ENCODE peak calls at places on chromosome X, in seven cellular contexts. One of them, this sample, is unnamed.

GRCh38 chrX:103393487-103393886 is 17.1 kb downstream of the BEX3 start:
- DNase-seq in fibroblast of lung: no peak
- DNase-seq in tibial artery: no peak
- DNase-seq in left ventricle myocardium inferior: no peak
- DNase-seq in heart left ventricle: no peak
- DNase-seq in esophagus squamous epithelium: no peak
- DNase-seq in endodermal cell: no peak
- DNase-seq in this sample: no peak

GRCh38 chrX:120468071-120468470 is 1.0 kb downstream of the LAMP2 start:
- DNase-seq in fibroblast of lung: no peak
- DNase-seq in tibial artery: no peak
- DNase-seq in left ventricle myocardium inferior: no peak
- DNase-seq in heart left ventricle: no peak
- DNase-seq in esophagus squamous epithelium: no peak
- DNase-seq in endodermal cell: no peak
- DNase-seq in this sample: no peak

GRCh38 chrX:128653524-128653923 is 601.3 kb upstream of the ACTRT1 start:
- DNase-seq in fibroblast of lung: no peak
- DNase-seq in tibial artery: no peak
- DNase-seq in left ventricle myocardium inferior: no peak
- DNase-seq in heart left ventricle: no peak
- DNase-seq in esophagus squamous epithelium: no peak
- DNase-seq in endodermal cell: peak; percentile 62
- DNase-seq in this sample: no peak

GRCh38 chrX:55640854-55641253 is 17.7 kb downstream of the FOXR2 start:
- DNase-seq in fibroblast of lung: no peak
- DNase-seq in tibial artery: no peak
- DNase-seq in left ventricle myocardium inferior: no peak
- DNase-seq in heart left ventricle: no peak
- DNase-seq in esophagus squamous epithelium: no peak
- DNase-seq in endodermal cell: no peak
- DNase-seq in this sample: no peak

GRCh38 chrX:30309139-30309571 is at the start of gene NR0B1:
- DNase-seq in fibroblast of lung: peak; percentile 8
- DNase-seq in tibial artery: no peak
- DNase-seq in left ventricle myocardium inferior: no peak
- DNase-seq in heart left ventricle: no peak
- DNase-seq in esophagus squamous epithelium: no peak
- DNase-seq in endodermal cell: peak; percentile 71
- DNase-seq in this sample: no peak

GRCh38 chrX:44080083-44080482 is 106.9 kb upstream of the NDP start:
- DNase-seq in fibroblast of lung: no peak
- DNase-seq in tibial artery: no peak
- DNase-seq in left ventricle myocardium inferior: no peak
- DNase-seq in heart left ventricle: no peak
- DNase-seq in esophagus squamous epithelium: no peak
- DNase-seq in endodermal cell: no peak
- DNase-seq in this sample: no peak

GRCh38 chrX:31314921-31315320 is 243.1 kb upstream of the FTHL17 start:
- DNase-seq in fibroblast of lung: peak; percentile 70
- DNase-seq in tibial artery: no peak
- DNase-seq in left ventricle myocardium inferior: no peak
- DNase-seq in heart left ventricle: peak; percentile 18
- DNase-seq in esophagus squamous epithelium: no peak
- DNase-seq in endodermal cell: no peak
- DNase-seq in this sample: peak; percentile 34

GRCh38 chrX:136816970-136817369 is 36.2 kb upstream of the ARHGEF6 start:
- DNase-seq in fibroblast of lung: peak; percentile 45
- DNase-seq in tibial artery: no peak
- DNase-seq in left ventricle myocardium inferior: no peak
- DNase-seq in heart left ventricle: no peak
- DNase-seq in esophagus squamous epithelium: no peak
- DNase-seq in endodermal cell: no peak
- DNase-seq in this sample: no peak

GRCh38 chrX:44036336-44036735 is 63.1 kb upstream of the NDP start:
- DNase-seq in fibroblast of lung: peak; percentile 93
- DNase-seq in tibial artery: no peak
- DNase-seq in left ventricle myocardium inferior: no peak
- DNase-seq in heart left ventricle: no peak
- DNase-seq in esophagus squamous epithelium: no peak
- DNase-seq in endodermal cell: no peak
- DNase-seq in this sample: peak; percentile 84

GRCh38 chrX:106672527-106672926 is 54.0 kb upstream of the RNF128 start:
- DNase-seq in fibroblast of lung: no peak
- DNase-seq in tibial artery: no peak
- DNase-seq in left ventricle myocardium inferior: no peak
- DNase-seq in heart left ventricle: no peak
- DNase-seq in esophagus squamous epithelium: no peak
- DNase-seq in endodermal cell: no peak
- DNase-seq in this sample: no peak

GRCh38 chrX:43552703-43553102 is 103.4 kb upstream of the MAOA start:
- DNase-seq in fibroblast of lung: no peak
- DNase-seq in tibial artery: no peak
- DNase-seq in left ventricle myocardium inferior: no peak
- DNase-seq in heart left ventricle: no peak
- DNase-seq in esophagus squamous epithelium: no peak
- DNase-seq in endodermal cell: no peak
- DNase-seq in this sample: no peak

GRCh38 chrX:41870719-41871151 is 52.6 kb downstream of the CASK start:
- DNase-seq in fibroblast of lung: no peak
- DNase-seq in tibial artery: no peak
- DNase-seq in left ventricle myocardium inferior: no peak
- DNase-seq in heart left ventricle: no peak
- DNase-seq in esophagus squamous epithelium: no peak
- DNase-seq in endodermal cell: no peak
- DNase-seq in this sample: no peak

GRCh38 chrX:30895331-30895730 is 6.3 kb upstream of the TAB3 start:
- DNase-seq in fibroblast of lung: no peak
- DNase-seq in tibial artery: no peak
- DNase-seq in left ventricle myocardium inferior: no peak
- DNase-seq in heart left ventricle: no peak
- DNase-seq in esophagus squamous epithelium: no peak
- DNase-seq in endodermal cell: no peak
- DNase-seq in this sample: no peak

GRCh38 chrX:103386332-103386731 is 10.0 kb downstream of the BEX3 start:
- DNase-seq in fibroblast of lung: no peak
- DNase-seq in tibial artery: no peak
- DNase-seq in left ventricle myocardium inferior: no peak
- DNase-seq in heart left ventricle: no peak
- DNase-seq in esophagus squamous epithelium: no peak
- DNase-seq in endodermal cell: no peak
- DNase-seq in this sample: no peak

GRCh38 chrX:17174671-17175070 is 200.3 kb upstream of the NHS start:
- DNase-seq in fibroblast of lung: peak; percentile 27
- DNase-seq in tibial artery: no peak
- DNase-seq in left ventricle myocardium inferior: peak; percentile 59
- DNase-seq in heart left ventricle: peak; percentile 38
- DNase-seq in esophagus squamous epithelium: no peak
- DNase-seq in endodermal cell: no peak
- DNase-seq in this sample: no peak

GRCh38 chrX:112877771-112878173 is 37.1 kb upstream of the AMOT start:
- DNase-seq in fibroblast of lung: no peak
- DNase-seq in tibial artery: no peak
- DNase-seq in left ventricle myocardium inferior: no peak
- DNase-seq in heart left ventricle: no peak
- DNase-seq in esophagus squamous epithelium: no peak
- DNase-seq in endodermal cell: no peak
- DNase-seq in this sample: no peak

GRCh38 chrX:44060221-44060620 is 87.0 kb upstream of the NDP start:
- DNase-seq in fibroblast of lung: peak; percentile 47
- DNase-seq in tibial artery: no peak
- DNase-seq in left ventricle myocardium inferior: no peak
- DNase-seq in heart left ventricle: no peak
- DNase-seq in esophagus squamous epithelium: no peak
- DNase-seq in endodermal cell: no peak
- DNase-seq in this sample: no peak

GRCh38 chrX:138026211-138026610 is 460.3 kb downstream of the ZIC3 start:
- DNase-seq in fibroblast of lung: no peak
- DNase-seq in tibial artery: no peak
- DNase-seq in left ventricle myocardium inferior: no peak
- DNase-seq in heart left ventricle: no peak
- DNase-seq in esophagus squamous epithelium: no peak
- DNase-seq in endodermal cell: no peak
- DNase-seq in this sample: no peak

GRCh38 chrX:19824603-19825002 is 62.8 kb downstream of the SH3KBP1 start:
- DNase-seq in fibroblast of lung: peak; percentile 84
- DNase-seq in tibial artery: no peak
- DNase-seq in left ventricle myocardium inferior: no peak
- DNase-seq in heart left ventricle: no peak
- DNase-seq in esophagus squamous epithelium: no peak
- DNase-seq in endodermal cell: no peak
- DNase-seq in this sample: peak; percentile 56

GRCh38 chrX:38968344-38968743 is 167.1 kb downstream of the MID1IP1 start:
- DNase-seq in fibroblast of lung: no peak
- DNase-seq in tibial artery: no peak
- DNase-seq in left ventricle myocardium inferior: no peak
- DNase-seq in heart left ventricle: no peak
- DNase-seq in esophagus squamous epithelium: no peak
- DNase-seq in endodermal cell: no peak
- DNase-seq in this sample: no peak

GRCh38 chrX:109270580-109271484 is 211.1 kb downstream of the GUCY2F start:
- DNase-seq in fibroblast of lung: peak; percentile 20
- DNase-seq in tibial artery: no peak
- DNase-seq in left ventricle myocardium inferior: no peak
- DNase-seq in heart left ventricle: no peak
- DNase-seq in esophagus squamous epithelium: peak; percentile 0
- DNase-seq in endodermal cell: no peak
- DNase-seq in this sample: peak; percentile 55

GRCh38 chrX:10098235-10098819 is 58.4 kb upstream of the CLCN4 start:
- DNase-seq in fibroblast of lung: no peak
- DNase-seq in tibial artery: no peak
- DNase-seq in left ventricle myocardium inferior: no peak
- DNase-seq in heart left ventricle: no peak
- DNase-seq in esophagus squamous epithelium: no peak
- DNase-seq in endodermal cell: no peak
- DNase-seq in this sample: no peak

GRCh38 chrX:19920945-19921344 is 33.5 kb upstream of the SH3KBP1 start:
- DNase-seq in fibroblast of lung: no peak
- DNase-seq in tibial artery: no peak
- DNase-seq in left ventricle myocardium inferior: no peak
- DNase-seq in heart left ventricle: no peak
- DNase-seq in esophagus squamous epithelium: no peak
- DNase-seq in endodermal cell: no peak
- DNase-seq in this sample: no peak

GRCh38 chrX:125004799-125005198 is 314.9 kb upstream of the TEX13C start:
- DNase-seq in fibroblast of lung: no peak
- DNase-seq in tibial artery: no peak
- DNase-seq in left ventricle myocardium inferior: no peak
- DNase-seq in heart left ventricle: no peak
- DNase-seq in esophagus squamous epithelium: no peak
- DNase-seq in endodermal cell: no peak
- DNase-seq in this sample: no peak

GRCh38 chrX:45003080-45003479 is 130.1 kb downstream of the KDM6A start:
- DNase-seq in fibroblast of lung: no peak
- DNase-seq in tibial artery: no peak
- DNase-seq in left ventricle myocardium inferior: no peak
- DNase-seq in heart left ventricle: no peak
- DNase-seq in esophagus squamous epithelium: no peak
- DNase-seq in endodermal cell: no peak
- DNase-seq in this sample: no peak

GRCh38 chrX:130158311-130158710 is 7.3 kb downstream of the AIFM1 start:
- DNase-seq in fibroblast of lung: no peak
- DNase-seq in tibial artery: no peak
- DNase-seq in left ventricle myocardium inferior: no peak
- DNase-seq in heart left ventricle: no peak
- DNase-seq in esophagus squamous epithelium: no peak
- DNase-seq in endodermal cell: no peak
- DNase-seq in this sample: no peak

GRCh38 chrX:23936198-23936597 is 28.4 kb downstream of the CXorf58 start:
- DNase-seq in fibroblast of lung: no peak
- DNase-seq in tibial artery: no peak
- DNase-seq in left ventricle myocardium inferior: no peak
- DNase-seq in heart left ventricle: no peak
- DNase-seq in esophagus squamous epithelium: no peak
- DNase-seq in endodermal cell: no peak
- DNase-seq in this sample: no peak

GRCh38 chrX:41913476-41913875 is 9.9 kb downstream of the CASK start:
- DNase-seq in fibroblast of lung: no peak
- DNase-seq in tibial artery: no peak
- DNase-seq in left ventricle myocardium inferior: no peak
- DNase-seq in heart left ventricle: no peak
- DNase-seq in esophagus squamous epithelium: no peak
- DNase-seq in endodermal cell: no peak
- DNase-seq in this sample: no peak

DNA sequence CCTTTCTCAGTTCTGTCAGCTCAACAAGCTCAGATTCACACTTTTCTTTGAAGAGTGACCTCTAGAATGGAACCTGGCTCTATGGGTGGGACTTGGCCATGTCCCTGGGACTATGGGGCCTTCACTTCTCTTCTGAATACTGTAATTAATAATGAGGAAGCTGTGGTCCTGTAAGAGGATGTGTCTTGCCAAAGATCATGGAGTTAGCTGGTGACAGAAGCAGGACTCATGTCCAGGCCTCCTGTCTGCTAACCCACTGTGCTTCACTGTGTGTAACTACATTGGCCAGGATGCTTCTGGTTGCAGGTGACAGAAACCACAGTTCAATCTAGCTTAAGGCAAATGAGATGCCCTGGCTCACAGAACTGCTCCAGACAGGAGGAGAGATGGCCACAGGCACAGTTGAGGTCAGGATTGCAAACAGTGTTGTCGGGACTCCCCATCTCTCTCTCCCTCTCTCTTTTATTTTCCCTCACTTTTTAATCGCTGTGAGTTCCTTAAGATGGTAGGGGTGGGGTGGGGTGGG is 3.1 kb downstream of the MTMR1 start:
- DNase-seq in fibroblast of lung: no peak
- DNase-seq in tibial artery: no peak
- DNase-seq in left ventricle myocardium inferior: no peak
- DNase-seq in heart left ventricle: no peak
- DNase-seq in esophagus squamous epithelium: no peak
- DNase-seq in endodermal cell: no peak
- DNase-seq in this sample: no peak
- H3K4me3 ChIP-seq in fibroblast of lung: no peak overlapping the region
- H3K4me3 ChIP-seq in tibial artery: no peak overlapping the region
- H3K4me3 ChIP-seq in left ventricle myocardium inferior: no peak overlapping the region
- H3K4me3 ChIP-seq in heart left ventricle: no peak overlapping the region
- H3K4me3 ChIP-seq in esophagus squamous epithelium: no peak overlapping the region
- H3K4me3 ChIP-seq in endodermal cell: no peak overlapping the region
- H3K4me3 ChIP-seq in this sample: no peak overlapping the region

GRCh38 chrX:1425381-1425780 is 27.3 kb downstream of the ASMTL start:
- DNase-seq in fibroblast of lung: no peak
- DNase-seq in tibial artery: peak; percentile 41
- DNase-seq in left ventricle myocardium inferior: no peak
- DNase-seq in heart left ventricle: no peak
- DNase-seq in esophagus squamous epithelium: no peak
- DNase-seq in endodermal cell: no peak
- DNase-seq in this sample: no peak
- H3K36me3 ChIP-seq in fibroblast of lung: peaks cover 10% of the 10 kb centered on the region
- H3K36me3 ChIP-seq in tibial artery: peaks cover 53% of the 10 kb centered on the region
- H3K36me3 ChIP-seq in left ventricle myocardium inferior: peaks cover 65% of the 10 kb centered on the region
- H3K36me3 ChIP-seq in heart left ventricle: no peaks in the 10 kb centered on the region
- H3K36me3 ChIP-seq in esophagus squamous epithelium: peaks cover 71% of the 10 kb centered on the region
- H3K36me3 ChIP-seq in endodermal cell: peaks cover 47% of the 10 kb centered on the region
- H3K36me3 ChIP-seq in this sample: peaks cover 30% of the 10 kb centered on the region

GRCh38 chrX:101803451-101803850 is 128.4 kb downstream of the ZMAT1 start:
- DNase-seq in fibroblast of lung: peak; percentile 4
- DNase-seq in tibial artery: no peak
- DNase-seq in left ventricle myocardium inferior: no peak
- DNase-seq in heart left ventricle: no peak
- DNase-seq in esophagus squamous epithelium: no peak
- DNase-seq in endodermal cell: peak; percentile 44
- DNase-seq in this sample: no peak
- TF ChIP-seq CTCF in fibroblast of lung: peak; percentile 32
- TF ChIP-seq CTCF in tibial artery: peak; percentile 33
- TF ChIP-seq CTCF in left ventricle myocardium inferior: peak; percentile 57
- TF ChIP-seq CTCF in heart left ventricle: peak; percentile 54
- TF ChIP-seq CTCF in esophagus squamous epithelium: peak; percentile 18
- TF ChIP-seq CTCF in endodermal cell: peak; percentile 69
- TF ChIP-seq CTCF in this sample: peak; percentile 50

GRCh38 chrX:154372612-154373022 is 1.8 kb downstream of the FLNA start:
- DNase-seq in fibroblast of lung: peak; percentile 63
- DNase-seq in tibial artery: no peak
- DNase-seq in left ventricle myocardium inferior: no peak
- DNase-seq in heart left ventricle: no peak
- DNase-seq in esophagus squamous epithelium: no peak
- DNase-seq in endodermal cell: no peak
- DNase-seq in this sample: peak; percentile 48
- H3K4me3 ChIP-seq in fibroblast of lung: peak overlapping the region; percentile 34
- H3K4me3 ChIP-seq in tibial artery: peak overlapping the region; percentile 85
- H3K4me3 ChIP-seq in left ventricle myocardium inferior: peak overlapping the region; percentile 87
- H3K4me3 ChIP-seq in heart left ventricle: peak overlapping the region; percentile 87
- H3K4me3 ChIP-seq in esophagus squamous epithelium: peak overlapping the region; percentile 55
- H3K4me3 ChIP-seq in endodermal cell: peak overlapping the region; percentile 77
- H3K4me3 ChIP-seq in this sample: peak overlapping the region; percentile 55